ENCODE peak calls at places on chromosomes 3 and 15, in six cellular contexts. O is transverse colon, U is H54, M is adrenal gland, C is tibial nerve, X is sigmoid colon. W is an unnamed sample.

GRCh38 chr3:72481542-72481941 is 366.7 kb downstream of the SHQ1 start:
- DNase-seq in O (no peak), U (no peak), M (no peak), C (no peak), X (no peak), W (no peak)

GRCh38 chr3:159130108-159130507 is 328.3 kb downstream of the MFSD1 start:
- DNase-seq in O (peak), U (no peak), M (peak), C (no peak), X (no peak), W (no peak)

GRCh38 chr3:9201278-9201677 is 48.2 kb downstream of the SRGAP3 start:
- DNase-seq in O (no peak), U (no peak), M (no peak), C (no peak), X (no peak), W (no peak)

GRCh38 chr3:27796365-27796875 is 74.3 kb upstream of the EOMES start:
- DNase-seq in O (no peak), U (no peak), M (no peak), C (no peak), X (no peak), W (no peak)

GRCh38 chr3:159187706-159188105 is 385.9 kb downstream of the MFSD1 start:
- DNase-seq in O (no peak), U (no peak), M (no peak), C (no peak), X (no peak), W (peak)

GRCh38 chr3:165667676-165668075 is 169.5 kb downstream of the BCHE start:
- DNase-seq in O (no peak), U (no peak), M (no peak), C (no peak), X (no peak), W (no peak)

GRCh38 chr15:55999635-56000034 is 6.2 kb upstream of the NEDD4 start:
- DNase-seq in O (no peak), U (no peak), M (no peak), C (no peak), X (no peak), W (no peak)

GRCh38 chr3:179872842-179873241 is 163.9 kb downstream of the PEX5L start:
- DNase-seq in O (no peak), U (no peak), M (no peak), C (no peak), X (no peak), W (no peak)

GRCh38 chr3:66442254-66443249 is 58.3 kb downstream of the LRIG1 start:
- DNase-seq in O (peak), U (peak), M (peak), C (peak), X (peak), W (peak)

GRCh38 chr3:95172549-95172948 is 1109.7 kb downstream of the NSUN3 start:
- DNase-seq in O (no peak), U (no peak), M (no peak), C (no peak), X (no peak), W (no peak)

GRCh38 chr3:66822059-66823009 is 175.8 kb upstream of the KBTBD8 start:
- DNase-seq in O (peak), U (peak), M (peak), C (peak), X (peak), W (peak)

GRCh38 chr3:133444071-133444774 is 44.4 kb downstream of the BFSP2 start:
- DNase-seq in O (peak), U (no peak), M (no peak), C (no peak), X (no peak), W (no peak)

GRCh38 chr3:155948476-155948875 is 78.0 kb downstream of the GMPS start:
- DNase-seq in O (no peak), U (no peak), M (peak), C (no peak), X (no peak), W (no peak)

GRCh38 chr3:127771746-127772145 is 50.6 kb downstream of the MGLL start:
- DNase-seq in O (no peak), U (no peak), M (no peak), C (no peak), X (no peak), W (no peak)

GRCh38 chr3:126365351-126366274 is 8.4 kb upstream of the KLF15 start:
- DNase-seq in O (peak), U (no peak), M (no peak), C (peak), X (no peak), W (peak)

GRCh38 chr15:66825139-66825538 is 123.1 kb downstream of the SMAD6 start:
- DNase-seq in O (no peak), U (no peak), M (no peak), C (no peak), X (no peak), W (no peak)

GRCh38 chr15:32993285-32993684 is 201.2 kb downstream of the FMN1 start:
- DNase-seq in O (no peak), U (no peak), M (no peak), C (no peak), X (no peak), W (no peak)

GRCh38 chr3:46184469-46184868 is 23.6 kb downstream of the CCR1 start:
- DNase-seq in O (no peak), U (no peak), M (no peak), C (no peak), X (no peak), W (no peak)

GRCh38 chr3:180102134-180102533 is 65.4 kb upstream of the PEX5L start:
- DNase-seq in O (no peak), U (no peak), M (no peak), C (no peak), X (no peak), W (no peak)

GRCh38 chr3:195911041-195911945 is 2.9 kb upstream of the TNK2 start:
- DNase-seq in O (no peak), U (no peak), M (no peak), C (no peak), X (peak), W (peak)

GRCh38 chr15:49040151-49040550 is 6.1 kb downstream of the SECISBP2L start:
- DNase-seq in O (no peak), U (no peak), M (no peak), C (no peak), X (no peak), W (no peak)

GRCh38 chr3:146280859-146281258 is 30.0 kb upstream of the PLSCR4 start:
- DNase-seq in O (no peak), U (no peak), M (no peak), C (no peak), X (no peak), W (no peak)

GRCh38 chr15:80162059-80162554 is 9.3 kb downstream of the FAH start:
- DNase-seq in O (no peak), U (no peak), M (peak), C (no peak), X (peak), W (no peak)

GRCh38 chr3:155069729-155070128 is 10.4 kb upstream of the MME start:
- DNase-seq in O (no peak), U (no peak), M (no peak), C (no peak), X (no peak), W (no peak)

GRCh38 chr3:171384101-171384891 is 75.9 kb downstream of the TNIK start:
- DNase-seq in O (no peak), U (no peak), M (no peak), C (no peak), X (no peak), W (no peak)

GRCh38 chr3:42097166-42097946 is 6.2 kb downstream of the TRAK1 start:
- DNase-seq in O (no peak), U (no peak), M (no peak), C (no peak), X (no peak), W (no peak)

GRCh38 chr3:66397745-66398144 is 103.1 kb downstream of the LRIG1 start:
- DNase-seq in O (peak), U (no peak), M (no peak), C (no peak), X (peak), W (no peak)

GRCh38 chr15:78618064-78618463 is 2.7 kb downstream of the CHRNA3 start:
- DNase-seq in O (no peak), U (no peak), M (no peak), C (no peak), X (no peak), W (no peak)

GRCh38 chr3:51734572-51734907 is 27.7 kb downstream of the GRM2 start:
- DNase-seq in O (no peak), U (no peak), M (no peak), C (no peak), X (no peak), W (no peak)

GRCh38 chr15:100873029-100873677 is 6.5 kb upstream of the ALDH1A3 start:
- DNase-seq in O (peak), U (peak), M (peak), C (peak), X (peak), W (no peak)

GRCh38 chr3:190435618-190436017 is 14.1 kb downstream of the TMEM207 start:
- DNase-seq in O (no peak), U (no peak), M (no peak), C (no peak), X (no peak), W (no peak)

GRCh38 chr15:86906406-86906805 is 826.7 kb downstream of the AGBL1 start:
- DNase-seq in O (no peak), U (no peak), M (no peak), C (no peak), X (no peak), W (no peak)

GRCh38 chr3:19994796-19995195 is 17.3 kb downstream of the PP2D1 start:
- DNase-seq in O (no peak), U (no peak), M (no peak), C (no peak), X (no peak), W (no peak)

GRCh38 chr15:59940928-59941327 is 63.2 kb upstream of the FOXB1 start:
- DNase-seq in O (no peak), U (no peak), M (no peak), C (no peak), X (no peak), W (no peak)

GRCh38 chr3:194046995-194047681 is 88.8 kb upstream of the HES1 start:
- DNase-seq in O (peak), U (no peak), M (peak), C (no peak), X (peak), W (peak)

GRCh38 chr15:31279221-31280036 is 47.2 kb upstream of the KLF13 start:
- DNase-seq in O (peak), U (no peak), M (peak), C (no peak), X (peak), W (peak)

GRCh38 chr3:124601189-124601588 is 129.1 kb upstream of the UMPS start:
- DNase-seq in O (no peak), U (no peak), M (no peak), C (no peak), X (no peak), W (no peak)

GRCh38 chr15:38134252-38134651 is 118.4 kb upstream of the SPRED1 start:
- DNase-seq in O (peak), U (no peak), M (no peak), C (no peak), X (no peak), W (no peak)

DNA sequence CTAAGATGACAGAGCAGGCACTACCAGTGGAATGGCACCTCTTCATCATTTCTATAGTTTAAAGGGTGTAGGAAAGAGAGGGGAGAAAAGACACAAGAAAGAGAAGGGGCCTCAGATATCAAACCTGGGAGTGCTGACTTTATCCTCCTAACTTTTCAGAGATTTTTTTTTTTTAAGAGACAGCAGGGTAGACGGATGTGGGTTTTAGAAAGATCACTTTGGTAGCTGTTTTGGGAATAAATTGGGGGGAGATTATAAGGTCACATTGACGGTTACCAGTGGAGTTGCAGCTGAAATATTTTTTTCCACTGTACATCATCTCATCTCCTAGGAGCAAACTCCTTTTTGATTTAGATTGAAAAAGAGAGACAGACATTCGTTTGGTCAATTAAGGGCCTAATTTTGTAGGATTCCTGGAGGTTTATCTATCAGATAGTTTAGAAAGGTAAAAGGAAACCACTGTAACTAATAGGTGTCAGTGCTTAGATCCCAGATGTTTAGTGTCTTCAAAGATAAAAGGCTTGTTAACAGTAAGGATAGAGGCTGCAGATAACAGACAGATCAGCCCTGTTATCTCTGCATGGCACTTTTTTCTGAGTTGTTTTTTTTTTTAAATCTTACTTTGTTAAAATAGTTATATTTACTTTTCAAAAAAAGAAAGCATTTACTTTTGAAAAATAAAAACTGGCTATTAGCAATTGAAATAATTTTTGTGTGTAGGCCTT is 1057.0 kb downstream of the IGSF11 start:
- DNase-seq in O (no peak), U (no peak), M (no peak), C (no peak), X (no peak), W (no peak)
- TF ChIP-seq POLR2A in O (no peak), U (no peak), M (no peak), C (no peak), X (no peak), W (no peak)

DNA sequence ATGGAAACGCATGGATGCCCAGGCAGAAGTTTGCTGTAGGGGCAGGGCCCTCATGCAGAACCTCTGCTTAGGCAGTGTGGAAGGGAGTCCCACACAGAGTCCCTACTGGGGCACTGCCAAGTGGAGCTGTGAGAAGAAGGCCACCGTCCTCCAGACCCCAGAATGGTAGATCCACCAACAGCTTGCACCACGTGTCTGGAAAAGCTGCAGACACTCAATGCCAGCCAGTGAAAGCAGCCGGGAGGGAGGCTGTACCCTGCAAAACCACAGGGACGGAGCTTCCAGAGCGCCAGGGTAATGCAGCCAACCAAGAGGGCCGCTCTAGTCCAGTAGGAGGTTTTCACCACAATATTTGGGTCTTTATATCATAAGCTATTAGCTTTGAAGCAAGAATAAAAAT is 97.1 kb upstream of the IQSEC1 start:
- DNase-seq in O (no peak), U (no peak), M (no peak), C (no peak), X (peak), W (no peak)
- TF ChIP-seq POLR2A in O (no peak), U (no peak), M (no peak), C (no peak), X (no peak), W (no peak)

GRCh38 chr3:40464339-40465110 is 7.4 kb downstream of the RPL14 start:
- DNase-seq in O (no peak), U (no peak), M (no peak), C (no peak), X (no peak), W (no peak)
- TF ChIP-seq POLR2A in O (peak), U (no peak), M (no peak), C (no peak), X (no peak), W (no peak)

GRCh38 chr3:138829097-138829496 is 5.6 kb downstream of the PIK3CB start:
- DNase-seq in O (no peak), U (no peak), M (no peak), C (no peak), X (no peak), W (no peak)

GRCh38 chr3:138835177-138835757 is 539 bp upstream of the PIK3CB start:
- DNase-seq in O (no peak), U (no peak), M (no peak), C (no peak), X (no peak), W (no peak)

GRCh38 chr3:138829886-138830510 is 4.7 kb downstream of the PIK3CB start:
- DNase-seq in O (no peak), U (no peak), M (no peak), C (no peak), X (no peak), W (no peak)

GRCh38 chr3:138833908-138834358 is 795 bp downstream of the PIK3CB start:
- DNase-seq in O (no peak), U (peak), M (peak), C (no peak), X (no peak), W (no peak)

DNA sequence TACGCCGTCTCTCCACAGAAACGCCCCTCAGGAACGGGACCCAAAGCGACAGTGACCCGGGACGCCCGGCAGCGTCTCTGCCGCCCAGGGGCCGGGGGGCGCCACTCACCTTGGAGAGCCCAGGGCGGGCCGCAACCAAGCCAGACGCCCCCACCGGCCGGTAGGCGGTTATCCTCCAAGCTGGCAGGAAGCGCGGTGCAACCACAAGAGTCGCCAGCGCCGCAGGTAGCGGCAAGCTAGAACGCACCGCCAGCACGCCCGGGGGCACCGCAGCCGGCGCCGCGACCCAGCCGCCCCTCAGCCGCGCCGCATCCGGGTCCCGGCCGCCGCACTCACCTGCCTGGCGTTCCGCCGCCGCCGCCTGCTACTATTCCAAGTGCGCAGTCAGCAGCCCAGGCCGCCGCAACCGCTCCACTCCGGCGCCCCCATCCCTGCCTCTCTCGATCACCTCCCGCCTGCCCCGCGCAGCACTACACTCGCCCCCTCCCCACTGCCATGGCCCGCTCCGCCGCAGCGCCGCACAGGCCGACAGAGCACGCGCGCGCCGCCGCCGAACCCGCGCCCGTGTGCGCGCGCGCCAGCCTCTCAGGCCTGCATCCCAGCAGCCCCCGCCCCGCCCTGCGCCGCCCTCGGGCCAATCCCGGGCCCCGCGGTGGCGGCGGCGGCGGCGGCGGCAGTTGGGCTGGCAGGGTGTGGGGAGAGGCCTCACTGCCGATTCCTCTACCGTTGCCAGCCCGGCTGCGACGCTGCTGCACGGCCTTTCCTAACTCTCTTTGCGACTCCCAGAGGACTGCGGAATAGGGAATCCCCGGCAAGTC is at the start of gene PIK3CB:
- DNase-seq in O (peak), U (peak), M (peak), C (peak), X (peak), W (peak)
- TF ChIP-seq POLR2A in O (peak), U (peak), M (peak), C (peak), X (no peak), W (peak)

GRCh38 chr15:45200799-45201556 is 13.2 kb upstream of the SHF start:
- DNase-seq in O (peak), U (no peak), M (peak), C (peak), X (peak), W (peak)

GRCh38 chr15:45199136-45199810 is 11.5 kb upstream of the SHF start:
- DNase-seq in O (peak), U (no peak), M (no peak), C (no peak), X (no peak), W (no peak)

GRCh38 chr15:45200001-45200798 is 12.4 kb upstream of the SHF start:
- DNase-seq in O (peak), U (peak), M (peak), C (peak), X (peak), W (peak)

GRCh38 chr15:45197512-45197911 is 9.7 kb upstream of the SHF start:
- DNase-seq in O (no peak), U (no peak), M (no peak), C (no peak), X (no peak), W (no peak)

GRCh38 chr15:45198337-45199135 is 10.8 kb upstream of the SHF start:
- DNase-seq in O (peak), U (peak), M (peak), C (peak), X (peak), W (peak)
- TF ChIP-seq POLR2A in O (peak), U (peak), M (peak), C (peak), X (peak), W (peak)

W was measured in right lobe of liver.